ENCODE peak calls at places on chromosomes 6 and 20, in four cellular contexts. One of them, this sample, is unnamed.
A peak's percentile ranks its signal among the peaks of the same experiment; 100 is the strongest.

GRCh38 chr6:158489441-158489840 is 70.5 kb upstream of the TMEM181 start:
- DNase-seq in HepG2: no peak
- DNase-seq in progenitor cell of endocrine pancreas: no peak
- DNase-seq in Peyer's patch: no peak
- DNase-seq in this sample: no peak

GRCh38 chr6:128036808-128037570 is 136.1 kb upstream of the THEMIS start:
- DNase-seq in HepG2: no peak
- DNase-seq in Peyer's patch: no peak
- DNase-seq in progenitor cell of endocrine pancreas: no peak
- DNase-seq in this sample: no peak

GRCh38 chr20:59074456-59074855 is 31.9 kb upstream of the PRELID3B start:
- DNase-seq in HepG2: no peak
- DNase-seq in Peyer's patch: no peak
- DNase-seq in progenitor cell of endocrine pancreas: no peak
- DNase-seq in this sample: no peak

GRCh38 chr6:73739097-73739496 is 43.1 kb downstream of the CD109 start:
- DNase-seq in progenitor cell of endocrine pancreas: no peak
- DNase-seq in Peyer's patch: no peak
- DNase-seq in HepG2: peak; percentile 66
- DNase-seq in this sample: no peak

GRCh38 chr6:12577124-12577845 is 139.3 kb upstream of the PHACTR1 start:
- DNase-seq in HepG2: no peak
- DNase-seq in Peyer's patch: no peak
- DNase-seq in progenitor cell of endocrine pancreas: no peak
- DNase-seq in this sample: no peak

GRCh38 chr6:129865013-129865412 is 3.9 kb upstream of the TMEM244 start:
- DNase-seq in progenitor cell of endocrine pancreas: no peak
- DNase-seq in HepG2: peak; percentile 13
- DNase-seq in Peyer's patch: no peak
- DNase-seq in this sample: no peak

GRCh38 chr6:84103029-84103428 is 69.5 kb downstream of the MRAP2 start:
- DNase-seq in progenitor cell of endocrine pancreas: no peak
- DNase-seq in Peyer's patch: no peak
- DNase-seq in HepG2: no peak
- DNase-seq in this sample: no peak

GRCh38 chr6:146650799-146651481 is 52.2 kb downstream of the ADGB start:
- DNase-seq in progenitor cell of endocrine pancreas: no peak
- DNase-seq in Peyer's patch: no peak
- DNase-seq in HepG2: no peak
- DNase-seq in this sample: no peak

GRCh38 chr20:5973971-5974370 is 23.5 kb downstream of the MCM8 start:
- DNase-seq in HepG2: no peak
- DNase-seq in progenitor cell of endocrine pancreas: no peak
- DNase-seq in Peyer's patch: no peak
- DNase-seq in this sample: no peak

GRCh38 chr6:28501259-28501658 is 14.3 kb downstream of the GPX6 start:
- DNase-seq in Peyer's patch: no peak
- DNase-seq in HepG2: no peak
- DNase-seq in progenitor cell of endocrine pancreas: no peak
- DNase-seq in this sample: no peak

GRCh38 chr6:2633763-2634150 is 117.0 kb downstream of the MYLK4 start:
- DNase-seq in progenitor cell of endocrine pancreas: no peak
- DNase-seq in HepG2: no peak
- DNase-seq in Peyer's patch: no peak
- DNase-seq in this sample: no peak

GRCh38 chr6:24974182-24975171 is 38.7 kb upstream of the RIPOR2 start:
- DNase-seq in Peyer's patch: no peak
- DNase-seq in progenitor cell of endocrine pancreas: no peak
- DNase-seq in HepG2: no peak
- DNase-seq in this sample: no peak

GRCh38 chr6:27866370-27867050 is 45.7 kb downstream of the OR2B2 start:
- DNase-seq in progenitor cell of endocrine pancreas: no peak
- DNase-seq in Peyer's patch: no peak
- DNase-seq in HepG2: peak; percentile 32
- DNase-seq in this sample: no peak

GRCh38 chr20:41362748-41363140 is 3.9 kb downstream of the EMILIN3 start:
- DNase-seq in progenitor cell of endocrine pancreas: no peak
- DNase-seq in HepG2: no peak
- DNase-seq in Peyer's patch: no peak
- DNase-seq in this sample: no peak

GRCh38 chr6:146310628-146311027 is 233.0 kb upstream of the RAB32 start:
- DNase-seq in HepG2: no peak
- DNase-seq in Peyer's patch: no peak
- DNase-seq in progenitor cell of endocrine pancreas: no peak
- DNase-seq in this sample: no peak

GRCh38 chr6:27471365-27472115 is 1.4 kb downstream of the ZNF184 start:
- DNase-seq in Peyer's patch: no peak
- DNase-seq in progenitor cell of endocrine pancreas: no peak
- DNase-seq in HepG2: no peak
- DNase-seq in this sample: no peak

GRCh38 chr6:69729870-69730449 is 66.8 kb downstream of the LMBRD1 start:
- DNase-seq in progenitor cell of endocrine pancreas: no peak
- DNase-seq in Peyer's patch: no peak
- DNase-seq in HepG2: no peak
- DNase-seq in this sample: no peak

GRCh38 chr6:170211404-170212025 is 79.4 kb downstream of the DLL1 start:
- DNase-seq in HepG2: no peak
- DNase-seq in progenitor cell of endocrine pancreas: no peak
- DNase-seq in Peyer's patch: no peak
- DNase-seq in this sample: peak; percentile 66

GRCh38 chr20:23920936-23921335 is 41.4 kb upstream of the CST5 start:
- DNase-seq in HepG2: no peak
- DNase-seq in progenitor cell of endocrine pancreas: no peak
- DNase-seq in Peyer's patch: no peak
- DNase-seq in this sample: no peak

GRCh38 chr6:160853946-160854345 is 137.6 kb upstream of the MAP3K4 start:
- DNase-seq in HepG2: no peak
- DNase-seq in Peyer's patch: no peak
- DNase-seq in progenitor cell of endocrine pancreas: no peak
- DNase-seq in this sample: no peak

GRCh38 chr20:45153756-45154155 is 20.9 kb upstream of the PI3 start:
- DNase-seq in progenitor cell of endocrine pancreas: no peak
- DNase-seq in HepG2: no peak
- DNase-seq in Peyer's patch: no peak
- DNase-seq in this sample: no peak

GRCh38 chr6:33823806-33824205 is 20.0 kb upstream of the MLN start:
- DNase-seq in progenitor cell of endocrine pancreas: no peak
- DNase-seq in HepG2: no peak
- DNase-seq in Peyer's patch: no peak
- DNase-seq in this sample: peak; percentile 42

GRCh38 chr6:33824461-33825154 is 20.8 kb upstream of the MLN start:
- DNase-seq in progenitor cell of endocrine pancreas: no peak
- DNase-seq in Peyer's patch: no peak
- DNase-seq in HepG2: no peak
- DNase-seq in this sample: peak; percentile 62

GRCh38 chr6:33820243-33820642 is 16.4 kb upstream of the MLN start:
- DNase-seq in progenitor cell of endocrine pancreas: no peak
- DNase-seq in HepG2: no peak
- DNase-seq in Peyer's patch: no peak
- DNase-seq in this sample: peak; percentile 39

GRCh38 chr6:33820784-33821183 is 17.0 kb upstream of the MLN start:
- DNase-seq in progenitor cell of endocrine pancreas: no peak
- DNase-seq in Peyer's patch: no peak
- DNase-seq in HepG2: no peak
- DNase-seq in this sample: no peak

DNA sequence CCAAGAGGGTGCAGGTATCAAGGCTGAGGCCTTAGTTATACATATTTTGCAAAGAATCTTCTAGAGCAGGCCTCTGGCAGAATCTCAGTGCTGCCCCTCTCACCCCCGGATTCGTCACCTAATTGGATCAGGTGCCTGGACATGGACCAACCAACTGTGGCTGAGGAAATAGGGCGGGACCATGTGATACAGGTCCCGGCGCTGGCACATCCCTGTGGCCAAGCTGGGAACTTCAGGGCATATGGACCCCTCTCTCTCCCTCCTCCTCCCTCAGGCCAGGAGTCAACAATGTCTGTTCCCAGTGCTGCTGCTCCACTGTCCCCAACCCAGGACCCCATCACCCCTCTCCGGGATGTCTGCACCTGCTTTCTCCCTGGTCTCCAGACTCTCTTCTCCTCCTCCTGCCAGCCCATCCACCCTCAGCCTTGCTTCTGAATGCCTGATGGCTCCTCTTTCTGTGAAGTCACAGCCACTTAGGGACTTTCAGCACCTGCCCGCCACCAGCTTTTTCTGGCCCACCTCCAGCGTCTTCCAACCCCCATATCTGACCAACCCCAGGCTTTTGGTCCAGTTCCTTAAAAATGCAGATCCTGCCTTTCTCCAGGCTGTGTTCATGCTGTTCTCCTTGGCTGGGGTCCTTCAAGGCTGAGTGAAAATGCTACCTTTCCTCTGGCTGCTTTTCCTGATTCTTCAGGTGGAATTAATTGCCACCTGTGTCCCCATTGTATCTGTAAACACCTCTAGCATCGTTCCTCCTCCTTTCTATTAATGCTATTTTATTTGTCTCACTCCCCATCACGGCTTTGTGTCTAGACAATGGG is 19.0 kb upstream of the MLN start:
- DNase-seq in Peyer's patch: no peak
- DNase-seq in progenitor cell of endocrine pancreas: no peak
- DNase-seq in HepG2: peak; percentile 56
- DNase-seq in this sample: peak; percentile 53
- TF ChIP-seq CTCF in Peyer's patch: peak; percentile 36
- TF ChIP-seq CTCF in progenitor cell of endocrine pancreas: peak; percentile 47
- TF ChIP-seq CTCF in HepG2: peak; percentile 47
- TF ChIP-seq CTCF in this sample: peak; percentile 45

GRCh38 chr6:104768906-104769305 is 90.8 kb downstream of the HACE1 start:
- DNase-seq in progenitor cell of endocrine pancreas: no peak
- DNase-seq in Peyer's patch: no peak
- DNase-seq in HepG2: no peak
- DNase-seq in this sample: no peak

GRCh38 chr6:104766601-104767000 is 93.1 kb downstream of the HACE1 start:
- DNase-seq in HepG2: no peak
- DNase-seq in Peyer's patch: no peak
- DNase-seq in progenitor cell of endocrine pancreas: no peak
- DNase-seq in this sample: no peak

DNA sequence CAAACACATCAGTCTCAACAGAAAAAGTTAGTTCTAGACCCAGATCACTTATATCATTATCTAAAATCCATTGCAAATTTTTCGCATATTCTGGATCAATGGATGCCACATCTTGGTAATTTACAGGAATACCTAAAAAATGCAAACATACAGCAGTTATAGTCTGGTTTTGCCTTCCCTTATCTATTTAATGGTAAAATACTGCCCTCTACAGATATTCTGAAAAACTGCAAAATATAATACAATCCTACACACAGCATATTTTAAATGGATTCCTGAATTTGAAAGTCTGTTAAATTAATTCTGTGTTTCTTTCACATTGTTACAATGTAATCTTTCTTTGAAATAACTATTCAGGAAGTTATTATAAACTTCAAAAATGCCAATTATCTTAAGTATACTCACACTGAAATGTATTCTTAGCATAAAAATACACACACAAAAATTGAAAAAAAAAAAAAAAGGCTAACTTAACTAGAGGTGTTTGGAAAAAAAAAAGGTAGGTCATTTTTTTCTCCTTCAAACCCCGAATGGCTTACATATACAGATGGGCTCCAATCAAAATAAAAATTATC is 88.4 kb downstream of the HACE1 start:
- DNase-seq in HepG2: peak; percentile 10
- DNase-seq in Peyer's patch: no peak
- DNase-seq in progenitor cell of endocrine pancreas: no peak
- DNase-seq in this sample: no peak
- TF ChIP-seq CTCF in HepG2: peak; percentile 48
- TF ChIP-seq CTCF in Peyer's patch: peak; percentile 65
- TF ChIP-seq CTCF in progenitor cell of endocrine pancreas: peak; percentile 75
- TF ChIP-seq CTCF in this sample: peak; percentile 93

DNA sequence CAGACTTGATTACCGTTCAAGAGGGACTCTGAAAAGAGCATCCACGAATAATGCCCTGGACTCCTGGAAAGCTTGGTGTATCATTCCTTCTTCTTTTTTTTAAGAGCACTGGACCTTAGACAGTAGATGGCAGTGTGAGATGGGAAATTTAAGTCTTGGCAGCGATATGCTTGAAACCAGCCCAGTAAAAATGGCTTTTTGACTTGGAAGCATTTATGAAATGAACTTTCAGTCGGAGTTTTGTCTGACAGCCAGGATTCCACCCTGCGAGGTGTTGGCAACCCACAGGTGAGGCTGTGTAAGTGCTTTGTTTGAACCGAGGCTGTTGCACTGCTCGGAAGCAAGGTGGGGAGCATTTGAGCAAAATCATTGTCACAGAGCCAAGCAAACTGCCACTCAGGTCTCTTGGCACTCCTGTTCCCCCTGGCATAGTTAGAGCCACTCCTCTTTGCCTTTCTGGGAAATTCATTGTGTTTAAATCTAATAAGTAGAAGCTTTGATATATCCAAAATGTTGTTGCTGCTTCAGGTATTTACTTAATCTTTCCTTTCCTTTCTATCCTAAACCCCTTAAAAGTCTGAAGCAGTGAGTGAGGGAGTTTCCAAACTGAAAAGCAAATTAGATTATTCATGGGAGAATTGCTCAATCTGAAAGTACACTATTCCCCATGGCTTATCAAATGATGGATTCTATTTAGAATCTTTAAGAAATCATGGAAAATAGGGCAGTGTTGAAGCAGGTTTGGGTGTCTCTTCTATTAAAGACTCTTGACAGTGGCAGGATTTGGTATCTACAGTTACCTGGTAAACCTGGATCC is 272.8 kb upstream of the SLC35B3 start:
- DNase-seq in Peyer's patch: no peak
- DNase-seq in progenitor cell of endocrine pancreas: no peak
- DNase-seq in HepG2: peak; percentile 27
- DNase-seq in this sample: no peak
- TF ChIP-seq CTCF in Peyer's patch: no peak
- TF ChIP-seq CTCF in progenitor cell of endocrine pancreas: peak; percentile 49
- TF ChIP-seq CTCF in HepG2: peak; percentile 46
- TF ChIP-seq CTCF in this sample: peak; percentile 85

DNA sequence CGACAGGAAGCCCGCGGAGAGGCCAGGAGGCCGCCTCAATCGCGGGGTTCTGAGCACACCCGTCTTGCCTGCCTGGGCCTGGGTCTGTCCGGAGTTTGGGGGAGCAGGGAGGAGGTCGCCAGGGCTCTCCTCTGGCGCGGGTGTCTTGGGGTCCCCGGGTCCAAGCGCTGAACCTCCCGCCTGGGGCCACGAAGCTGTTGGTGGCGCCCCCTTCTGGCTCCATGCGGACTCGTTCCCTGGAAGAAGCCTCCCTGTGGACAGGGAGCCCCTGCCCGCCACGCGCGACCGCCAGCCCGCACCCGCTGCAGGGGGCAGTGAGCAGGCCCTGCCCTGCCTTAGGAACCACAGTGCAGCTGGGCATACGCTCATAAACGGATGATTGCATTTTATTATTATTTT is 44.7 kb downstream of the MCUR1 start:
- DNase-seq in Peyer's patch: no peak
- DNase-seq in progenitor cell of endocrine pancreas: no peak
- DNase-seq in HepG2: no peak
- DNase-seq in this sample: no peak
- TF ChIP-seq CTCF in Peyer's patch: peak; percentile 16
- TF ChIP-seq CTCF in progenitor cell of endocrine pancreas: no peak
- TF ChIP-seq CTCF in HepG2: peak; percentile 57
- TF ChIP-seq CTCF in this sample: peak; percentile 63

This sample was measured in chondrocyte.